ENCODE peak calls at places on chromosomes 12 and 14, in eight cellular contexts. X, I, J, O, L, B, Q and P are unnamed samples.
A peak's percentile ranks its signal among the peaks of the same experiment; 100 is the strongest.

GRCh38 chr14:88614218-88614907 is 51.5 kb downstream of the ZC3H14 start:
- DNase-seq in Q (no peak), O (peak; percentile 68), X (no peak), I (no peak), B (no peak), J (peak; percentile 57), L (peak; percentile 86), P (no peak)

GRCh38 chr14:103476065-103476464 is 46.6 kb downstream of the CKB start:
- DNase-seq in Q (no peak), I (no peak), J (no peak), O (no peak), L (no peak), X (no peak), B (no peak), P (no peak)

GRCh38 chr14:66496188-66496807 is 10.1 kb downstream of the CCDC196 start:
- DNase-seq in J (no peak), X (no peak), L (no peak), B (no peak), I (no peak), Q (peak; percentile 5), O (peak; percentile 38), P (no peak)

GRCh38 chr14:67524152-67524963 is 8.7 kb upstream of the PLEKHH1 start:
- DNase-seq in B (no peak), J (peak; percentile 45), L (peak; percentile 31), I (no peak), O (peak; percentile 23), X (no peak), Q (no peak), P (no peak)

GRCh38 chr12:122847921-122848421 is 12.7 kb downstream of the HIP1R start:
- DNase-seq in X (peak; percentile 38), L (no peak), I (no peak), J (no peak), Q (no peak), O (no peak), B (no peak), P (no peak)

GRCh38 chr12:108609535-108610335 is 11.9 kb upstream of the TMEM119 start:
- DNase-seq in Q (no peak), J (no peak), O (no peak), I (no peak), B (no peak), L (peak; percentile 92), X (no peak), P (no peak)

GRCh38 chr12:120220838-120221575 is 20.1 kb upstream of the RPLP0 start:
- DNase-seq in L (no peak), B (no peak), Q (no peak), O (no peak), I (no peak), X (no peak), J (no peak), P (no peak)

GRCh38 chr12:103571286-103571685 is 15.8 kb upstream of the STAB2 start:
- DNase-seq in O (no peak), L (no peak), B (peak; percentile 26), Q (no peak), J (no peak), I (no peak), X (no peak), P (no peak)

GRCh38 chr12:389138-390096 is at the start of gene KDM5A:
- DNase-seq in Q (peak; percentile 93), J (peak; percentile 85), O (peak; percentile 95), I (peak; percentile 88), X (no peak), L (peak; percentile 91), B (peak; percentile 90), P (peak; percentile 89)

GRCh38 chr14:94293578-94293924 is 483 bp upstream of the SERPINA10 start:
- DNase-seq in I (no peak), X (no peak), L (no peak), Q (no peak), B (no peak), O (no peak), J (no peak), P (no peak)

GRCh38 chr12:94445662-94446061 is 14.0 kb downstream of the CEP83 start:
- DNase-seq in I (no peak), J (peak; percentile 34), L (peak; percentile 41), B (no peak), X (no peak), O (no peak), Q (no peak), P (no peak)

GRCh38 chr12:84497819-84498218 is 414.8 kb downstream of the SLC6A15 start:
- DNase-seq in I (no peak), J (peak; percentile 25), X (no peak), L (peak; percentile 14), Q (no peak), O (peak; percentile 3), B (peak; percentile 16), P (no peak)

GRCh38 chr12:115466076-115466475 is 782.1 kb upstream of the TBX3 start:
- DNase-seq in I (no peak), L (no peak), J (no peak), X (no peak), B (no peak), Q (no peak), O (peak; percentile 63), P (no peak)

GRCh38 chr14:64421166-64421565 is 33.0 kb downstream of the MTHFD1 start:
- DNase-seq in I (no peak), J (peak; percentile 89), B (no peak), X (no peak), L (peak; percentile 88), O (peak; percentile 65), Q (no peak), P (no peak)

GRCh38 chr12:10618338-10618987 is 5.1 kb upstream of the MAGOHB start:
- DNase-seq in L (peak; percentile 91), B (peak; percentile 8), J (peak; percentile 85), X (no peak), Q (no peak), O (peak; percentile 74), I (no peak), P (no peak)

GRCh38 chr12:62484234-62484633 is 17.6 kb downstream of the MON2 start:
- DNase-seq in Q (no peak), O (no peak), L (peak; percentile 25), B (no peak), X (no peak), J (peak; percentile 4), I (no peak), P (no peak)

GRCh38 chr12:21054334-21054733 is 76.7 kb upstream of the SLCO1B1 start:
- DNase-seq in B (no peak), J (peak; percentile 64), O (no peak), X (no peak), I (no peak), Q (no peak), L (no peak), P (no peak)

GRCh38 chr12:46101121-46101869 is 110.9 kb upstream of the SCAF11 start:
- DNase-seq in O (peak; percentile 2), X (no peak), J (peak; percentile 22), Q (no peak), B (no peak), I (no peak), L (peak; percentile 6), P (no peak)

GRCh38 chr12:53115891-53116675 is 12.8 kb downstream of the SOAT2 start:
- DNase-seq in Q (peak; percentile 30), I (no peak), X (no peak), O (no peak), L (peak; percentile 39), B (no peak), J (no peak), P (no peak)

GRCh38 chr14:64966976-64967375 is 5.2 kb downstream of the RAB15 start:
- DNase-seq in B (no peak), J (peak; percentile 93), O (no peak), L (no peak), I (no peak), X (no peak), Q (peak; percentile 10), P (no peak)

GRCh38 chr12:7905071-7905470 is 30.9 kb downstream of the SLC2A3 start:
- DNase-seq in X (no peak), B (no peak), Q (peak; percentile 24), O (no peak), I (no peak), J (peak; percentile 11), L (no peak), P (no peak)

GRCh38 chr12:89645434-89645833 is 63.2 kb downstream of the ATP2B1 start:
- DNase-seq in I (no peak), L (no peak), O (no peak), B (no peak), Q (no peak), X (no peak), J (no peak), P (no peak)

GRCh38 chr12:52577316-52577715 is 3.7 kb upstream of the KRT74 start:
- DNase-seq in I (no peak), Q (no peak), J (no peak), L (no peak), B (no peak), X (no peak), O (no peak), P (no peak)

GRCh38 chr12:54759751-54760150 is 94.6 kb upstream of the MUCL1 start:
- DNase-seq in I (peak; percentile 3), X (no peak), L (peak; percentile 36), J (peak; percentile 73), O (peak; percentile 12), Q (peak; percentile 32), B (peak; percentile 42), P (no peak)

GRCh38 chr12:77031745-77032144 is 33.6 kb downstream of the E2F7 start:
- DNase-seq in Q (no peak), J (no peak), I (no peak), X (no peak), O (peak; percentile 77), B (no peak), L (peak; percentile 41), P (no peak)

GRCh38 chr12:110590806-110591326 is 7.7 kb upstream of the PPTC7 start:
- DNase-seq in B (no peak), Q (peak; percentile 43), O (peak; percentile 58), J (no peak), I (no peak), X (no peak), L (peak; percentile 71), P (no peak)

GRCh38 chr12:58249610-58250009 is 308.2 kb downstream of the ATP23 start:
- DNase-seq in L (peak; percentile 1), O (peak; percentile 25), B (no peak), J (no peak), I (no peak), X (no peak), Q (no peak), P (no peak)

GRCh38 chr12:89988156-89988555 is 279.5 kb upstream of the ATP2B1 start:
- DNase-seq in L (peak; percentile 38), B (no peak), I (no peak), O (no peak), Q (no peak), X (no peak), J (no peak), P (no peak)

GRCh38 chr12:88549929-88550328 is 30.3 kb downstream of the KITLG start:
- DNase-seq in B (no peak), Q (no peak), L (no peak), O (no peak), J (no peak), I (no peak), X (no peak), P (no peak)

GRCh38 chr12:57230381-57231155 is 1.1 kb downstream of the SHMT2 start:
- DNase-seq in B (no peak), I (no peak), Q (no peak), X (no peak), O (no peak), L (peak; percentile 47), J (no peak), P (no peak)

GRCh38 chr12:109549613-109550309 is 23.5 kb downstream of the MMAB start:
- DNase-seq in X (no peak), L (no peak), O (no peak), I (no peak), J (no peak), Q (peak; percentile 20), B (no peak), P (no peak)

GRCh38 chr12:57078519-57079404 is at the start of gene NEMP1:
- DNase-seq in B (peak; percentile 100), J (peak; percentile 100), Q (peak; percentile 100), L (peak; percentile 100), O (peak; percentile 100), X (peak; percentile 99), I (peak; percentile 92), P (peak; percentile 98)

GRCh38 chr12:93441111-93441616 is 583 bp downstream of the UBE2N start:
- DNase-seq in Q (no peak), B (no peak), X (no peak), L (peak; percentile 38), J (peak; percentile 12), O (peak; percentile 22), I (peak; percentile 11), P (peak; percentile 72)